ENCODE peak calls at places on chromosomes 6 and 20, in four cellular contexts. C is GM12878, R is K562, X is HepG2. F is an unnamed sample.
A peak's percentile ranks its signal among the peaks of the same experiment; 100 is the strongest.

GRCh38 chr20:11473971-11474370 is 443.7 kb upstream of the BTBD3 start:
- DNase-seq in C (no peak), R (no peak), X (no peak), F (no peak)

GRCh38 chr6:169520104-169520503 is 181.7 kb downstream of the WDR27 start:
- DNase-seq in C (no peak), R (no peak), X (no peak), F (no peak)

GRCh38 chr6:27176096-27176495 is 71.4 kb upstream of the PRSS16 start:
- DNase-seq in C (no peak), R (no peak), X (no peak), F (no peak)

GRCh38 chr20:44084891-44085290 is 102.1 kb downstream of the JPH2 start:
- DNase-seq in C (no peak), R (no peak), X (no peak), F (no peak)

GRCh38 chr6:161308075-161308655 is 34.3 kb upstream of the AGPAT4 start:
- DNase-seq in C (no peak), R (no peak), X (no peak), F (no peak)

GRCh38 chr6:36930483-36930882 is 24.1 kb upstream of the PI16 start:
- DNase-seq in C (no peak), R (no peak), X (no peak), F (no peak)

GRCh38 chr6:84456803-84457202 is 229.4 kb upstream of the CEP162 start:
- DNase-seq in C (no peak), R (no peak), X (no peak), F (no peak)

GRCh38 chr20:9147553-9148024 is 78.7 kb downstream of the PLCB4 start:
- DNase-seq in C (no peak), R (no peak), X (no peak), F (peak; percentile 17)

DNA sequence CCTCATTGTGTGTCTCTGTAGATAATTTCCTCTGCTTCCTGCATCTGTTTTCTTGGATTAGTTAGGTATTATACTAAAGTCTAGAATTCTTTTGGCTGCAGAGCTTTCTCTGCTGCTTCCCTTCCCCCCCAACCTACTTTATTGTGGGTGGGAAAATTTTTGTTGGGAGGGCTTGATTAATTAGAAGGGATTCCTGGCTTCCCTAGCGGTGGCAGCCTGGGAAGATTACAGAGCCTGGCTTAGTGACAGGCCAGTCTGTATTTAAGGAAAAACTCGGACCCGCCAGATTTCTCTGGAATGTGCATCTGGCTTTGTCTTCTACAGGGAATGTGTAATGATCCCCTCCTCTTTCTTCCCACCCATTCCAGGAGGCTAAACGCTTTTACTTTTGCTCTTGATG is 31.2 kb downstream of the SLX4IP start:
- DNase-seq in C (no peak), R (no peak), X (no peak), F (no peak)
- TF ChIP-seq BHLHE40 in C (no peak), R (no peak), X (no peak), F (no peak)

GRCh38 chr6:47169785-47170685 is 127.9 kb upstream of the ADGRF1 start:
- DNase-seq in C (no peak), R (no peak), X (no peak), F (peak; percentile 42)

GRCh38 chr6:47164877-47165276 is 122.7 kb upstream of the ADGRF1 start:
- DNase-seq in C (no peak), R (no peak), X (no peak), F (no peak)

GRCh38 chr6:47163536-47163935 is 121.4 kb upstream of the ADGRF1 start:
- DNase-seq in C (peak; percentile 4), R (no peak), X (no peak), F (no peak)

GRCh38 chr6:47165918-47166317 is 123.8 kb upstream of the ADGRF1 start:
- DNase-seq in C (peak; percentile 26), R (no peak), X (no peak), F (no peak)

GRCh38 chr6:47168176-47168575 is 126.0 kb upstream of the ADGRF1 start:
- DNase-seq in C (no peak), R (no peak), X (peak; percentile 52), F (peak; percentile 66)
- TF ChIP-seq POLR2AphosphoS2 in C (no peak), R (no peak), X (no peak), F (no peak)

DNA sequence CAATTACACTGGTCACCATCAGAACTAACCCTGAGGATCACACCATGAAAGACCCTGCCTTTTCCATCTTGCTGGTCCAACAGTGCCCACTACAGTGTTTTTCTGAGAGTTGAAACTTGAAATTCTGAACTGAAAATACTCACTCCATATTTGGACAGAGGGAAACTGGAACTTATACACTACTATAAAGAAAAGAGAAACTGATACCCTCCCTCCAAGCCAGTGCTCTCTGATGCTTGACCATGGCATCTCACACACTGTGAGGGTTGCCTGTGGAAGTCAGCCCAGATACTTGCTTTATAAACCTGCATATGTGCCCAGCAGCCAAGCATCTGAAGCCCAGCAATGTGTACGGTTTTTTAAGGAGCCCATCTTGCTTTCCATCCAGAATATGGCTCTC is 108.7 kb downstream of the FOXA2 start:
- DNase-seq in C (peak; percentile 13), R (no peak), X (no peak), F (no peak)
- TF ChIP-seq BHLHE40 in C (no peak), R (no peak), X (no peak), F (no peak)

GRCh38 chr6:137849709-137850093 is 17.4 kb upstream of the TNFAIP3 start:
- DNase-seq in C (no peak), R (no peak), X (no peak), F (no peak)

GRCh38 chr6:137847748-137848147 is 19.3 kb upstream of the TNFAIP3 start:
- DNase-seq in C (no peak), R (no peak), X (no peak), F (no peak)

GRCh38 chr6:137850137-137850714 is 16.8 kb upstream of the TNFAIP3 start:
- DNase-seq in C (no peak), R (no peak), X (no peak), F (no peak)

GRCh38 chr6:137848672-137849071 is 18.4 kb upstream of the TNFAIP3 start:
- DNase-seq in C (no peak), R (no peak), X (peak; percentile 78), F (no peak)

DNA sequence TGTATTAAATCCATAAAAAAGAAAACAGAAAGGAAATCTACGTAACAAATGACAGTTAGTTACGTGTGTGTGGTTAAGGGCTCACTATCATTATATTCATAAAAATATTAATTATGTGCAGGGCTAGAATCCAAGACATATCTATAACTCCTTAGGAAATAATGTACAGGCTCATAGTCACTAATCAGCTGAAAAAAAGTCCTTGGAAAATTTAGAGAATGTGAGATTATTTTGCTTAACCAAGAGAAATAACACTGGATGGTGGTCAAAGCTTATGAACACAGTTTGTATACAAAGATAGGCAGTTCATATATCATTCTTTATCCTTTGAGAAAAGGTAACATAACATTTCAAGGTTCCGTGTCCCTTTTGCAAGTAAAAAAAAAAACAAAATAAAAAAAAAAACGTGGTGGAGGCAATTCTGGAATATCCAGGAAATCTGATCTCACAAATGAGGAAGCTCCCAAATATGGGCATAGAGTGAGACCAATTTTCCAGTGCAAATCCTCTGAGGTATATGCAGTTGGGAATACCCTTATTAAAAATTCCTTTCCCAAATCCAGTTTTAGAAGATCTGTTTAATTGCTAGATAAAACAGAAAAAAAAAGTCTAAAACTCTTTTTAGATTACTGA is 17.9 kb upstream of the TNFAIP3 start:
- DNase-seq in C (no peak), R (no peak), X (no peak), F (no peak)
- TF ChIP-seq POLR2AphosphoS2 in C (no peak), R (no peak), X (no peak), F (no peak)

DNA sequence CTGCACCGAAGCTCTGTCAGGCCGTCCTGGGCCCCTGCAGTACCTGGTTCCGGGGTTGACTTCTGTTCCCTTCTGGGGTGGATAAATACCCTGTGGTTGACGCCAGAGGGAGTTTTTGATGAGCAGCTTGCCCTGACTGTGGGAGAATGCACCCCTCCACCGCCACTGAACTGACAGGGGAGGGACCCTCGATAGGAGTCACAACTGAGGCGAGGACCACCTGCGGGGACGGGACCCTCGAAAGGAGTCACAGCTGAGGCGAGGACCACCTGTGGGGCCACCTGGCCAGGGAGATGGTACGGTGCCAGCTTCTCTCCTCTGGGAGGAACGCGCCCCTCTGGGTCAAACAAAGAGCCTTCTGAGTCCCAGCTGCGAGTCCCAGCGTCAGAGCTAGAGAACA is 100.1 kb upstream of the FRMD1 start:
- DNase-seq in C (no peak), R (no peak), X (no peak), F (no peak)
- TF ChIP-seq BHLHE40 in C (no peak), R (no peak), X (no peak), F (no peak)

DNA sequence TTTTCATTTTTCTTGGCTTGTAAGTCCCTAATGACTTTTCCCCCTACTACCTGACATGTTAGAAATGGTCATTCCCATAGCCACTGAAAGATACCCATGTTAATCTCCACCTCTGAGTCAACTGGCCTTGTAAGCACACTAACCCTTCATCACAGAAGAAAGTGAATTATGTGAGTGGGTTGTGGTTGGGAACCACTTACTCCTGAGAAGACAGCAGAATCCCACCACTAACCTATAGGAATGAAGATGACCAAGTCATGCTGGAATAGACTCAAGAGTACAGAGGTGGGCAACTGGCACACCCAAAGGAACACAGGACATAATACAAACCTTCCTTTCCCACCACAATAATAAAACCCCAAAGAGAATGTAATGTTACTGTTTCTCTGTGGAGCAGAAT is 30.1 kb downstream of the RAMACL start:
- DNase-seq in C (no peak), R (no peak), X (no peak), F (no peak)
- TF ChIP-seq POLR2AphosphoS2 in C (no peak), R (no peak), X (no peak), F (no peak)

GRCh38 chr6:75368864-75369402 is 84.3 kb upstream of the TMEM30A start:
- DNase-seq in C (no peak), R (no peak), X (no peak), F (no peak)
- TF ChIP-seq BHLHE40 in C (no peak), R (no peak), X (no peak), F (no peak)

F was measured in A549.